ENCODE peak calls at places on chromosomes 12 and 14, in four cellular contexts. G is CD8-positive, alpha-beta memory T cell; N is upper lobe of right lung; S is stimulated activated CD4-positive, alpha-beta T cell treated with anti-CD3 and anti-CD28 coated beads, Interleukin-1b, Interleukin-23, amount 100 ng/mL, for 4 hours. W is an unnamed sample.

GRCh38 chr12:11779286-11779685 is 129.8 kb downstream of the ETV6 start:
- DNase-seq in G (no peak), S (no peak), N (no peak), W (no peak)

GRCh38 chr12:106303202-106303820 is 778 bp downstream of the TCP11L2 start:
- DNase-seq in N (peak), G (peak), S (peak), W (peak)

GRCh38 chr12:105142259-105142658 is 34.7 kb downstream of the WASHC4 start:
- DNase-seq in G (no peak), N (no peak), S (no peak), W (no peak)

GRCh38 chr12:6347367-6348338 is 5.8 kb upstream of the TNFRSF1A start:
- DNase-seq in N (no peak), S (no peak), G (no peak), W (no peak)

GRCh38 chr12:106429636-106430035 is 72.1 kb downstream of the POLR3B start:
- DNase-seq in N (no peak), G (no peak), S (no peak), W (no peak)

GRCh38 chr14:71488703-71489141 is 443.5 kb upstream of the RGS6 start:
- DNase-seq in S (no peak), G (no peak), N (no peak), W (no peak)

GRCh38 chr14:51597511-51597920 is 54.2 kb upstream of the FRMD6 start:
- DNase-seq in G (no peak), N (no peak), S (no peak), W (no peak)

GRCh38 chr12:104896710-104897109 is 61.4 kb downstream of the SLC41A2 start:
- DNase-seq in G (no peak), N (no peak), S (no peak), W (no peak)

GRCh38 chr12:123269395-123269892 is 2.2 kb downstream of the CDK2AP1 start:
- DNase-seq in N (peak), G (peak), S (no peak), W (peak)

GRCh38 chr14:91252901-91253794 is 8.6 kb upstream of the GPR68 start:
- DNase-seq in G (peak), N (peak), S (peak), W (no peak)

GRCh38 chr14:92417759-92418158 is 94.8 kb downstream of the SLC24A4 start:
- DNase-seq in G (no peak), S (no peak), N (no peak), W (no peak)

GRCh38 chr14:28375295-28375694 is 391.3 kb upstream of the FOXG1 start:
- DNase-seq in G (no peak), N (no peak), S (no peak), W (no peak)

GRCh38 chr14:82779301-82779700 is 1245.6 kb upstream of the SEL1L start:
- DNase-seq in S (no peak), N (peak), G (no peak), W (no peak)

GRCh38 chr12:125892276-125892675 is 827.0 kb downstream of the AACS start:
- DNase-seq in N (no peak), G (no peak), S (no peak), W (no peak)

GRCh38 chr14:35987731-35988130 is 161.6 kb downstream of the BRMS1L start:
- DNase-seq in S (no peak), G (no peak), N (no peak), W (no peak)

GRCh38 chr12:94761559-94761958 is 111.2 kb upstream of the TMCC3 start:
- DNase-seq in G (no peak), S (no peak), N (no peak), W (no peak)

GRCh38 chr12:111228916-111229666 is 139.8 kb downstream of the PHETA1 start:
- DNase-seq in N (no peak), G (no peak), S (no peak), W (no peak)

GRCh38 chr12:54583726-54584125 is 4.7 kb downstream of the PPP1R1A start:
- DNase-seq in S (no peak), G (no peak), N (no peak), W (no peak)

GRCh38 chr12:131574397-131574775 is 136.5 kb upstream of the SFSWAP start:
- DNase-seq in G (no peak), S (no peak), N (no peak), W (no peak)

W was measured in RWPE2.